ENCODE peak calls at places on chromosomes 6 and 20, in seven cellular contexts. S is sigmoid colon, F is AG04450, R is hepatocyte, M is pancreas, A is body of pancreas, D is heart right ventricle. Q is an unnamed sample. For H3K27me3, the result is how much of the 10 kb centered on the place peaks cover.

GRCh38 chr6:68718379-68719073 is 83.4 kb downstream of the ADGRB3 start:
- DNase-seq in S (no peak), F (no peak), R (no peak), M (no peak), A (no peak), D (no peak), Q (peak)

GRCh38 chr6:39087197-39087596 is 27.8 kb downstream of the SAYSD1 start:
- DNase-seq in S (no peak), F (no peak), R (no peak), M (no peak), A (no peak), D (no peak), Q (no peak)

GRCh38 chr6:46509981-46510510 is 18.8 kb upstream of the RCAN2 start:
- DNase-seq in S (no peak), F (no peak), R (no peak), M (no peak), A (no peak), D (no peak), Q (no peak)

GRCh38 chr20:10604865-10605440 is 68.8 kb downstream of the JAG1 start:
- DNase-seq in S (no peak), F (no peak), R (no peak), M (no peak), A (no peak), D (no peak), Q (no peak)

GRCh38 chr20:57677323-57677982 is 32.4 kb downstream of the PMEPA1 start:
- DNase-seq in S (no peak), F (no peak), R (no peak), M (no peak), A (no peak), D (no peak), Q (no peak)

GRCh38 chr6:152309648-152310047 is 327.5 kb downstream of the SYNE1 start:
- DNase-seq in S (no peak), F (no peak), R (no peak), M (no peak), A (no peak), D (no peak), Q (peak)

GRCh38 chr6:155530219-155530834 is 74.7 kb upstream of the NOX3 start:
- DNase-seq in S (no peak), F (no peak), R (peak), M (no peak), A (no peak), D (no peak), Q (peak)

GRCh38 chr6:156691018-156691417 is 86.2 kb upstream of the ARID1B start:
- DNase-seq in S (no peak), F (no peak), R (no peak), M (no peak), A (no peak), D (no peak), Q (no peak)

GRCh38 chr20:35663813-35664543 is 722 bp downstream of the CPNE1 start:
- DNase-seq in S (no peak), F (no peak), R (peak), M (peak), A (peak), D (no peak), Q (peak)

GRCh38 chr6:150068173-150068785 is 642 bp downstream of the ULBP3 start:
- DNase-seq in S (no peak), F (no peak), R (no peak), M (no peak), A (no peak), D (no peak), Q (no peak)

GRCh38 chr20:44137210-44137781 is 49.7 kb downstream of the JPH2 start:
- DNase-seq in S (peak), F (peak), R (peak), M (no peak), A (no peak), D (peak), Q (no peak)

GRCh38 chr6:13873288-13874190 is 51.2 kb upstream of the RNF182 start:
- DNase-seq in S (peak), F (no peak), R (peak), M (peak), A (peak), D (peak), Q (peak)

GRCh38 chr6:137654365-137654981 is 160.3 kb upstream of the OLIG3 start:
- DNase-seq in S (no peak), F (no peak), R (no peak), M (no peak), A (no peak), D (no peak), Q (no peak)

GRCh38 chr20:5885866-5886265 is 64.5 kb downstream of the TRMT6 start:
- DNase-seq in S (no peak), F (no peak), R (no peak), M (no peak), A (no peak), D (no peak), Q (no peak)

GRCh38 chr6:81772741-81773140 is 20.3 kb upstream of the TENT5A start:
- DNase-seq in S (no peak), F (no peak), R (no peak), M (no peak), A (no peak), D (no peak), Q (no peak)

GRCh38 chr20:37417146-37417856 is 71.4 kb downstream of the SRC start:
- DNase-seq in S (no peak), F (no peak), R (no peak), M (no peak), A (no peak), D (no peak), Q (no peak)

GRCh38 chr6:148217921-148218320 is 124.7 kb upstream of the SASH1 start:
- DNase-seq in S (no peak), F (no peak), R (no peak), M (no peak), A (no peak), D (no peak), Q (no peak)

GRCh38 chr6:132100388-132100990 is 149.3 kb upstream of the CCN2 start:
- DNase-seq in S (no peak), F (no peak), R (no peak), M (no peak), A (no peak), D (no peak), Q (no peak)

GRCh38 chr6:111774346-111774703 is 98.9 kb downstream of the FYN start:
- DNase-seq in S (no peak), F (no peak), R (no peak), M (no peak), A (no peak), D (no peak), Q (no peak)

GRCh38 chr6:31359556-31359955 is 2.6 kb upstream of the HLA-B start:
- DNase-seq in S (no peak), F (no peak), R (no peak), M (no peak), A (no peak), D (no peak), Q (no peak)

GRCh38 chr20:64146301-64146935 is 17.8 kb upstream of the MYT1 start:
- DNase-seq in S (peak), F (no peak), R (no peak), M (no peak), A (no peak), D (no peak), Q (peak)

GRCh38 chr20:45069261-45069660 is 31.7 kb downstream of the KCNS1 start:
- DNase-seq in S (no peak), F (no peak), R (no peak), M (no peak), A (no peak), D (no peak), Q (no peak)

GRCh38 chr20:35972445-35972844 is 4.1 kb downstream of the CNBD2 start:
- DNase-seq in S (no peak), F (no peak), R (peak), M (no peak), A (no peak), D (no peak), Q (no peak)

GRCh38 chr20:19015326-19015725 is 197.1 kb upstream of the SLC24A3 start:
- DNase-seq in S (peak), F (no peak), R (no peak), M (no peak), A (no peak), D (no peak), Q (no peak)

GRCh38 chr6:21556506-21556905 is 37.0 kb upstream of the SOX4 start:
- DNase-seq in S (no peak), F (no peak), R (no peak), M (no peak), A (no peak), D (no peak), Q (no peak)

GRCh38 chr6:159972506-159973268 is 3.8 kb downstream of the IGF2R start:
- DNase-seq in S (no peak), F (no peak), R (no peak), M (no peak), A (no peak), D (no peak), Q (no peak)

GRCh38 chr6:119012521-119012920 is 65.9 kb downstream of the FAM184A start:
- DNase-seq in S (no peak), F (no peak), R (no peak), M (no peak), A (no peak), D (no peak), Q (no peak)

GRCh38 chr20:50142812-50143211 is 10.7 kb downstream of the PEDS1 start:
- DNase-seq in S (no peak), F (no peak), R (no peak), M (no peak), A (no peak), D (no peak), Q (no peak)

GRCh38 chr6:108118791-108119211 is 44.3 kb upstream of the OSTM1 start:
- DNase-seq in S (no peak), F (no peak), R (no peak), M (no peak), A (no peak), D (no peak), Q (no peak)

GRCh38 chr6:160035241-160035640 is 66.4 kb downstream of the IGF2R start:
- DNase-seq in S (no peak), F (no peak), R (no peak), M (no peak), A (no peak), D (no peak), Q (no peak)

GRCh38 chr6:168335341-168335740 is 15.8 kb upstream of the DACT2 start:
- DNase-seq in S (no peak), F (no peak), R (no peak), M (no peak), A (no peak), D (no peak), Q (no peak)

GRCh38 chr20:37360515-37361115 is 14.7 kb downstream of the SRC start:
- DNase-seq in S (peak), F (no peak), R (no peak), M (no peak), A (no peak), D (no peak), Q (no peak)

GRCh38 chr6:135128268-135128914 is 52.7 kb upstream of the MYB start:
- DNase-seq in S (no peak), F (no peak), R (no peak), M (no peak), A (no peak), D (no peak), Q (no peak)

GRCh38 chr20:771741-772464 is 3.6 kb upstream of the SLC52A3 start:
- DNase-seq in S (no peak), F (no peak), R (no peak), M (no peak), A (no peak), D (no peak), Q (no peak)

GRCh38 chr6:170110201-170111140 is 180.4 kb downstream of the DLL1 start:
- DNase-seq in S (peak), F (no peak), R (no peak), M (no peak), A (no peak), D (no peak), Q (no peak)

GRCh38 chr6:109631403-109631802 is 59.6 kb downstream of the AK9 start:
- DNase-seq in S (no peak), F (no peak), R (no peak), M (no peak), A (no peak), D (no peak), Q (no peak)

GRCh38 chr6:113596907-113597583 is 260.1 kb upstream of the MARCKS start:
- DNase-seq in S (no peak), F (no peak), R (no peak), M (peak), A (peak), D (no peak), Q (no peak)

GRCh38 chr6:156423829-156424228 is 353.3 kb upstream of the ARID1B start:
- DNase-seq in S (no peak), F (no peak), R (no peak), M (no peak), A (no peak), D (no peak), Q (no peak)

GRCh38 chr6:13832778-13833177 is 18.4 kb upstream of the MCUR1 start:
- DNase-seq in S (no peak), F (no peak), R (no peak), M (no peak), A (no peak), D (no peak), Q (no peak)

GRCh38 chr6:101391772-101392560 is 1.5 kb upstream of the GRIK2 start:
- DNase-seq in S (no peak), F (no peak), R (no peak), M (no peak), A (no peak), D (no peak), Q (no peak)
- H3K27me3 ChIP-seq in S (under half), F (under half), R (half or more), M (under half), A (under half), D (half or more), Q (under half)

GRCh38 chr6:10954590-10955010 is 67.7 kb downstream of the SYCP2L start:
- DNase-seq in S (no peak), F (peak), R (peak), M (peak), A (peak), D (peak), Q (peak)
- TF ChIP-seq CTCF in S (peak), F (peak), R (peak), M (peak), A (peak), D (peak), Q (peak)

GRCh38 chr6:30111266-30111856 is 1.5 kb downstream of the TRIM31 start:
- DNase-seq in S (no peak), F (no peak), R (no peak), M (no peak), A (no peak), D (no peak), Q (no peak)
- H3K27me3 ChIP-seq in S (under half), F (under half), R (under half), M (under half), A (under half), D (half or more), Q (under half)

GRCh38 chr6:28862077-28862476 is 61.7 kb downstream of the TRIM27 start:
- DNase-seq in S (no peak), F (no peak), R (no peak), M (no peak), A (no peak), D (no peak), Q (no peak)

GRCh38 chr6:28866342-28867077 is 57.3 kb downstream of the TRIM27 start:
- DNase-seq in S (peak), F (no peak), R (peak), M (peak), A (peak), D (peak), Q (peak)

GRCh38 chr6:28864321-28864923 is 59.4 kb downstream of the TRIM27 start:
- DNase-seq in S (no peak), F (no peak), R (no peak), M (no peak), A (no peak), D (no peak), Q (no peak)

GRCh38 chr6:28861339-28861738 is 62.4 kb downstream of the TRIM27 start:
- DNase-seq in S (no peak), F (no peak), R (no peak), M (no peak), A (no peak), D (no peak), Q (no peak)

GRCh38 chr6:28863607-28864320 is 60.0 kb downstream of the TRIM27 start:
- DNase-seq in S (peak), F (peak), R (peak), M (peak), A (peak), D (peak), Q (peak)
- TF ChIP-seq CTCF in S (no peak), F (no peak), R (no peak), M (no peak), A (no peak), D (no peak), Q (no peak)

GRCh38 chr6:32774428-32774827 is 11.1 kb upstream of the HLA-DQB2 start:
- DNase-seq in S (no peak), F (no peak), R (no peak), M (no peak), A (no peak), D (no peak), Q (no peak)
- H3K27me3 ChIP-seq in S (under half), F (under half), R (under half), M (under half), A (under half), D (under half), Q (under half)

GRCh38 chr6:56019973-56020372 is 144.6 kb upstream of the BMP5 start:
- DNase-seq in S (no peak), F (no peak), R (no peak), M (no peak), A (no peak), D (no peak), Q (no peak)

GRCh38 chr6:56023829-56024228 is 148.4 kb upstream of the BMP5 start:
- DNase-seq in S (no peak), F (no peak), R (no peak), M (no peak), A (no peak), D (no peak), Q (no peak)

GRCh38 chr6:56022678-56023077 is 147.3 kb upstream of the BMP5 start:
- DNase-seq in S (no peak), F (no peak), R (no peak), M (no peak), A (no peak), D (no peak), Q (no peak)

GRCh38 chr6:56024931-56025330 is 149.5 kb upstream of the BMP5 start:
- DNase-seq in S (no peak), F (no peak), R (no peak), M (no peak), A (no peak), D (no peak), Q (no peak)

GRCh38 chr6:56021943-56022342 is 146.6 kb upstream of the BMP5 start:
- DNase-seq in S (no peak), F (no peak), R (no peak), M (no peak), A (no peak), D (no peak), Q (peak)
- TF ChIP-seq CTCF in S (no peak), F (peak), R (no peak), M (no peak), A (no peak), D (no peak), Q (peak)

DNA sequence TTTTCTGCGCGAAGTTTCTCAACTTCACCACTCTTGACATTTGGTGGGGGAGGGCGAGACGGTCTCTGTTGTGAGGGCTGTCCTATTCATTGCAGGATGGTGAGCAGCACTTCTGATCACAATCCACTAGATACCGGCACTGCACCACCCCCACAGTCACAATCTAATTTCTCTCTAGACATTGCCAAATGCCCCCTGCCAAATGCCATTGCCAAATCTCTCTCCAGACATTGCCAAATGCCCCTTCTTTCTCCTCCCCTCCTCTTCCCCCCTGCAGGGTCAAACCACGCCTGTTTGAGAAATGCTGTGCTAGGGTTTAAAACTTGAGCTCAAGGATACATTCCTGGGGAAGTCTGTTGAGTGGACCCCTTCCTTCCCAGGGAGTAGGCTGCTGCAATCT is 603.5 kb upstream of the CDH4 start:
- DNase-seq in S (no peak), F (no peak), R (no peak), M (no peak), A (no peak), D (no peak), Q (no peak)
- H3K27me3 ChIP-seq in S (under half), F (under half), R (under half), M (under half), A (under half), D (under half), Q (under half)

DNA sequence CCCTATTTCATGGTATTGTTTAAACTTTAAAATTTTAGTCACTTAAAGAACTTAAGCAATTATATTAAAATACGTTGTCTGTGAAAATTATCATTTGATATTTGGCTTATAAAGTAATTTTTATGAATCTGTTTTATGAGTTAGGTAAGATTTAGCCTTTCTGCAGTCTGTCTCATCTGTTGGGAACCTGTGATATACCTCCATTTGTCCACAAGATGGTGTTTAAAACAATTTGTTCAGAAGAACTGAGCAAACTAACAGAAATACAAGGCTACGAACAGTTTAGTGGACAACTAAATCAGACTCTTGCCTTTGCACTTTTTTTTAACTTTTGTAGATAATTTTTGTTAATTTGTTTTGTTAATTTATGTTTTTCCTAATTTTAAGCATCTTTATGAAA is 92.4 kb downstream of the COL9A1 start:
- DNase-seq in S (no peak), F (no peak), R (no peak), M (no peak), A (no peak), D (no peak), Q (no peak)
- TF ChIP-seq CTCF in S (no peak), F (peak), R (peak), M (no peak), A (no peak), D (peak), Q (peak)

Q was measured in BE2C.